ENCODE peak calls at places on chromosomes 4 and X, in ten cellular contexts. O is Ammon's horn; J is stimulated activated CD4-positive, alpha-beta T cell treated with anti-CD3 and anti-CD28 coated beads, Interleukin-15, amount 100 ng/mL, for 24 hours; S is COR-L47; K is CD14-positive monocyte; H is H9; F is heart right ventricle; R is LoVo; Q is tibial nerve; W is amygdala. I is an unnamed sample.
A peak's percentile ranks its signal among the peaks of the same experiment; 100 is the strongest.

GRCh38 chr4:107183155-107183774 is 147.2 kb upstream of the DKK2 start:
- DNase-seq in R (peak; percentile 73), J (no peak), O (peak; percentile 66), W (no peak), S (peak; percentile 49), H (no peak), Q (no peak), F (peak; percentile 17), K (no peak), I (no peak)

GRCh38 chrX:57918750-57919436 is 8.6 kb upstream of the ZXDA start:
- DNase-seq in H (no peak), J (peak; percentile 7), S (no peak), Q (no peak), O (no peak), F (peak; percentile 23), K (no peak), R (peak; percentile 1), W (no peak), I (no peak)

GRCh38 chr4:24070117-24070516 is 180.3 kb upstream of the PPARGC1A start:
- DNase-seq in F (no peak), H (no peak), K (no peak), S (no peak), J (no peak), W (no peak), R (no peak), Q (no peak), O (no peak), I (no peak)

GRCh38 chr4:25859429-25860148 is 3.2 kb downstream of the SEL1L3 start:
- DNase-seq in J (peak; percentile 23), W (no peak), Q (no peak), R (no peak), H (no peak), K (no peak), O (no peak), F (no peak), S (no peak), I (no peak)

GRCh38 chrX:43885617-43886016 is 3.4 kb upstream of the MAOB start:
- DNase-seq in W (no peak), K (no peak), H (no peak), O (no peak), F (no peak), J (no peak), Q (no peak), R (no peak), S (no peak), I (no peak)

GRCh38 chr4:15891312-15891711 is 47.2 kb downstream of the FGFBP1 start:
- DNase-seq in S (no peak), H (no peak), J (no peak), R (no peak), W (no peak), F (no peak), Q (no peak), O (no peak), K (no peak), I (no peak)

GRCh38 chr4:45294464-45294863 is 568.1 kb upstream of the GNPDA2 start:
- DNase-seq in R (no peak), S (peak; percentile 54), K (no peak), F (no peak), Q (no peak), H (no peak), J (no peak), W (no peak), O (no peak), I (no peak)

GRCh38 chr4:94165256-94165655 is 42.4 kb upstream of the SMARCAD1 start:
- DNase-seq in O (no peak), S (no peak), W (no peak), H (peak; percentile 46), K (no peak), F (no peak), J (no peak), R (no peak), Q (no peak), I (no peak)

GRCh38 chrX:115011428-115011827 is 6.0 kb downstream of the IL13RA2 start:
- DNase-seq in K (no peak), F (no peak), W (no peak), Q (no peak), J (no peak), H (no peak), O (no peak), R (no peak), S (no peak), I (no peak)

GRCh38 chrX:68694429-68695205 is 47.2 kb downstream of the STARD8 start:
- DNase-seq in J (peak; percentile 3), K (peak; percentile 66), R (no peak), Q (no peak), S (no peak), O (no peak), H (no peak), F (no peak), W (no peak), I (no peak)

GRCh38 chr4:67721770-67722597 is 21.0 kb upstream of the UBA6 start:
- DNase-seq in F (no peak), K (no peak), O (no peak), W (no peak), H (peak; percentile 38), S (no peak), Q (no peak), R (peak; percentile 7), J (no peak), I (no peak)

GRCh38 chr4:100286601-100287000 is 96.3 kb upstream of the DDIT4L start:
- DNase-seq in S (no peak), W (no peak), O (no peak), R (no peak), K (no peak), J (no peak), H (peak; percentile 45), F (no peak), Q (no peak), I (no peak)

GRCh38 chr4:187236491-187236890 is 512.8 kb upstream of the FAT1 start:
- DNase-seq in R (no peak), J (no peak), F (no peak), H (no peak), Q (no peak), K (no peak), O (no peak), W (no peak), S (no peak), I (no peak)

GRCh38 chr4:177033130-177033529 is 240.4 kb upstream of the VEGFC start:
- DNase-seq in J (no peak), Q (no peak), S (no peak), W (no peak), O (no peak), R (no peak), K (no peak), F (no peak), H (no peak), I (no peak)

GRCh38 chr4:143282170-143282760 is 54.4 kb upstream of the GAB1 start:
- DNase-seq in R (no peak), W (no peak), J (no peak), F (peak; percentile 62), O (no peak), K (no peak), S (no peak), Q (no peak), H (no peak), I (no peak)

GRCh38 chr4:139918994-139919393 is 235.0 kb downstream of the MAML3 start:
- DNase-seq in F (no peak), J (no peak), H (no peak), Q (no peak), S (no peak), O (no peak), K (no peak), R (no peak), W (no peak), I (no peak)

GRCh38 chr4:143616771-143617170 is 83.7 kb downstream of the FREM3 start:
- DNase-seq in F (no peak), Q (no peak), O (no peak), R (peak; percentile 39), W (no peak), H (no peak), S (no peak), J (peak; percentile 27), K (no peak), I (no peak)

GRCh38 chr4:83326546-83326945 is 8.1 kb downstream of the HPSE start:
- DNase-seq in O (peak; percentile 53), Q (no peak), H (no peak), S (no peak), W (no peak), F (no peak), R (no peak), J (no peak), K (no peak), I (no peak)

GRCh38 chr4:31518796-31519250 is 798.7 kb downstream of the PCDH7 start:
- DNase-seq in J (no peak), K (no peak), F (no peak), H (no peak), Q (no peak), W (no peak), O (no peak), R (peak; percentile 7), S (no peak), I (no peak)

GRCh38 chr4:176840166-176840565 is 47.4 kb upstream of the VEGFC start:
- DNase-seq in K (no peak), O (no peak), Q (no peak), S (no peak), J (no peak), W (no peak), F (no peak), R (no peak), H (no peak), I (no peak)

GRCh38 chrX:3711331-3711917 is 2.0 kb downstream of the PRKX start:
- DNase-seq in O (no peak), S (peak; percentile 5), F (peak; percentile 33), Q (no peak), W (no peak), K (no peak), R (no peak), J (peak; percentile 27), H (no peak), I (no peak)

GRCh38 chr4:67549123-67549522 is 3.8 kb upstream of the CENPC start:
- DNase-seq in S (peak; percentile 28), J (no peak), Q (no peak), H (no peak), K (no peak), F (no peak), R (peak; percentile 34), W (no peak), O (peak; percentile 17), I (no peak)

GRCh38 chr4:68954126-68954525 is 2.5 kb upstream of the UGT2A3 start:
- DNase-seq in R (no peak), W (no peak), K (no peak), O (no peak), F (no peak), J (no peak), Q (no peak), S (no peak), H (no peak), I (no peak)

GRCh38 chr4:163591614-163592020 is 97.1 kb downstream of the TMA16 start:
- DNase-seq in S (no peak), H (no peak), R (no peak), O (no peak), Q (no peak), J (no peak), F (no peak), W (no peak), K (no peak), I (no peak)

GRCh38 chr4:16617416-16617815 is 281.0 kb downstream of the LDB2 start:
- DNase-seq in K (no peak), H (no peak), S (no peak), W (no peak), R (no peak), Q (no peak), F (no peak), J (no peak), O (no peak), I (no peak)

GRCh38 chr4:183098723-183099536 is at the start of gene WWC2:
- DNase-seq in H (peak; percentile 95), J (peak; percentile 77), K (peak; percentile 69), R (peak; percentile 93), F (peak; percentile 89), S (peak; percentile 62), Q (peak; percentile 77), W (peak; percentile 67), O (peak; percentile 82), I (peak; percentile 98)

GRCh38 chrX:139850968-139851367 is 81.9 kb downstream of the ATP11C start:
- DNase-seq in F (no peak), O (no peak), K (no peak), S (no peak), W (no peak), J (no peak), R (no peak), Q (no peak), H (peak; percentile 46), I (no peak)